ENCODE peak calls at places on chromosomes 4 and X, in nine cellular contexts. H is activated naive CD8-positive, alpha-beta T cell treated with anti-CD3 and anti-CD28 coated beads for 36 hours; C is WTC11; G is stimulated activated CD8-positive, alpha-beta memory T cell treated with anti-CD3 and anti-CD28 coated beads, Interleukin-7, amount 100 ng/mL, for 1 hour; J is NCI-H510A; N is gastrocnemius medialis; A is RPMI8226; X is cardiac fibroblast; Z is mesenchymal stem cell. E is an unnamed sample.

GRCh38 chr4:11842620-11843263 is 414.0 kb upstream of the HS3ST1 start:
- DNase-seq in H (no peak), C (no peak), G (no peak), N (no peak), A (no peak), X (no peak), Z (no peak), J (peak), E (peak)

GRCh38 chrX:137401092-137401491 is 164.8 kb upstream of the ZIC3 start:
- DNase-seq in N (no peak), J (no peak), Z (no peak), A (no peak), H (no peak), X (no peak), G (no peak), C (no peak), E (no peak)

GRCh38 chr4:3416821-3417221 is 24.9 kb upstream of the HGFAC start:
- DNase-seq in X (no peak), J (no peak), Z (no peak), A (no peak), H (no peak), C (no peak), G (no peak), N (peak), E (no peak)

GRCh38 chr4:98092833-98093439 is 50.3 kb downstream of the STPG2 start:
- DNase-seq in A (peak), J (no peak), N (no peak), Z (peak), X (peak), C (no peak), H (no peak), G (no peak), E (no peak)

GRCh38 chr4:26001816-26002215 is 87.8 kb downstream of the SMIM20 start:
- DNase-seq in Z (no peak), N (no peak), A (no peak), J (no peak), H (no peak), G (no peak), C (no peak), X (no peak), E (no peak)

GRCh38 chr4:147396105-147396504 is 84.8 kb upstream of the EDNRA start:
- DNase-seq in N (no peak), Z (no peak), G (no peak), X (no peak), H (no peak), J (no peak), A (no peak), C (no peak), E (no peak)

GRCh38 chr4:85005865-85006377 is 39.4 kb upstream of the WDFY3 start:
- DNase-seq in J (no peak), X (peak), Z (peak), A (no peak), G (no peak), N (no peak), H (no peak), C (no peak), E (no peak)

GRCh38 chr4:33709247-33709646 is 2535.1 kb downstream of the ARAP2 start:
- DNase-seq in A (no peak), Z (peak), N (no peak), H (no peak), X (peak), G (no peak), J (no peak), C (no peak), E (no peak)

GRCh38 chr4:658681-659667 is 15.1 kb downstream of the ATP5ME start:
- DNase-seq in H (no peak), Z (no peak), J (no peak), C (no peak), X (no peak), A (no peak), N (peak), G (no peak), E (no peak)

GRCh38 chr4:152340818-152341217 is 195.1 kb downstream of the FBXW7 start:
- DNase-seq in H (no peak), Z (no peak), A (no peak), J (no peak), G (no peak), C (no peak), X (no peak), N (no peak), E (no peak)

GRCh38 chr4:186948361-186949291 is 225.0 kb upstream of the FAT1 start:
- DNase-seq in N (no peak), X (no peak), G (no peak), Z (peak), A (no peak), J (no peak), H (no peak), C (peak), E (no peak)

GRCh38 chrX:69543572-69543971 is 39.4 kb downstream of the NALF2 start:
- DNase-seq in X (no peak), J (no peak), C (no peak), H (no peak), A (no peak), Z (no peak), G (no peak), N (no peak), E (no peak)

GRCh38 chrX:41445171-41445570 is 2.0 kb upstream of the NYX start:
- DNase-seq in J (no peak), H (no peak), A (peak), Z (no peak), X (no peak), G (no peak), N (no peak), C (no peak), E (peak)

GRCh38 chrX:71547339-71547738 is 14.4 kb downstream of the OGT start:
- DNase-seq in X (no peak), J (no peak), C (no peak), G (no peak), N (no peak), Z (no peak), A (no peak), H (no peak), E (no peak)

GRCh38 chr4:29046716-29047115 is 1673.5 kb upstream of the PCDH7 start:
- DNase-seq in J (no peak), G (no peak), N (no peak), A (no peak), Z (peak), C (no peak), H (no peak), X (peak), E (no peak)

GRCh38 chr4:81648576-81649272 is 177.0 kb upstream of the RASGEF1B start:
- DNase-seq in A (peak), Z (no peak), G (no peak), N (no peak), X (peak), H (peak), J (no peak), C (no peak), E (no peak)

GRCh38 chr4:184693056-184693455 is 40.8 kb downstream of the CENPU start:
- DNase-seq in H (no peak), X (peak), J (no peak), G (no peak), Z (no peak), N (no peak), C (no peak), A (no peak), E (no peak)

GRCh38 chrX:119734897-119735339 is 23.5 kb upstream of the SOWAHD start:
- DNase-seq in X (peak), Z (no peak), G (no peak), A (peak), J (peak), N (peak), H (no peak), C (no peak), E (peak)

GRCh38 chr4:80077639-80078038 is 4.6 kb upstream of the ANTXR2 start:
- DNase-seq in Z (no peak), G (no peak), J (no peak), C (no peak), X (no peak), A (no peak), N (no peak), H (no peak), E (no peak)

GRCh38 chr4:152515678-152516077 is 20.2 kb downstream of the FBXW7 start:
- DNase-seq in G (no peak), J (no peak), C (no peak), A (no peak), Z (peak), X (peak), H (no peak), N (no peak), E (no peak)

GRCh38 chr4:173367946-173368345 is 2.8 kb upstream of the SAP30 start:
- DNase-seq in Z (no peak), N (no peak), H (no peak), C (no peak), G (no peak), A (no peak), J (no peak), X (peak), E (no peak)

GRCh38 chrX:107205770-107206696 is at the start of the genes DNAAF6 and NUP62CL:
- DNase-seq in J (peak), G (peak), H (peak), A (peak), X (peak), N (peak), C (peak), Z (peak), E (peak)

GRCh38 chrX:42714981-42715688 is 62.8 kb downstream of the PPP1R2C start:
- DNase-seq in H (peak), X (no peak), N (no peak), C (peak), Z (no peak), G (no peak), J (no peak), A (peak), E (peak)

GRCh38 chr4:172142331-172142738 is 329.1 kb downstream of the GALNTL6 start:
- DNase-seq in X (no peak), Z (peak), J (no peak), N (no peak), A (no peak), H (no peak), G (no peak), C (no peak), E (no peak)

GRCh38 chr4:89123418-89123817 is 12.1 kb downstream of the TIGD2 start:
- DNase-seq in X (no peak), Z (peak), C (no peak), A (no peak), H (no peak), G (no peak), N (no peak), J (no peak), E (no peak)

GRCh38 chr4:152106113-152106763 is 345.4 kb upstream of the GATB start:
- DNase-seq in C (no peak), A (peak), G (no peak), X (peak), Z (peak), H (no peak), J (no peak), N (peak), E (no peak)

GRCh38 chr4:76087007-76087769 is 12.7 kb downstream of the ART3 start:
- DNase-seq in Z (peak), G (no peak), X (peak), C (peak), A (peak), J (peak), H (no peak), N (peak), E (peak)

GRCh38 chrX:30513284-30513683 is 64.3 kb downstream of the TASL start:
- DNase-seq in N (no peak), X (peak), G (no peak), J (no peak), A (peak), Z (peak), C (no peak), H (no peak), E (no peak)

GRCh38 chr4:105050896-105051295 is 95.8 kb upstream of the TET2 start:
- DNase-seq in Z (no peak), N (no peak), H (no peak), X (peak), C (no peak), A (no peak), G (no peak), J (no peak), E (no peak)

GRCh38 chr4:145709336-145709735 is 29.4 kb downstream of the C4orf51 start:
- DNase-seq in H (no peak), N (no peak), A (no peak), G (no peak), C (no peak), J (no peak), Z (no peak), X (no peak), E (peak)

GRCh38 chrX:72255864-72256263 is 17.0 kb upstream of the ERCC6L start:
- DNase-seq in G (no peak), H (no peak), N (no peak), X (no peak), J (no peak), A (no peak), Z (no peak), C (no peak), E (no peak)

E was measured in NCI-H1436.